ENCODE peak calls at places on chromosomes 3 and 15, in eight cellular contexts. E is PC-3; G is nephron progenitor cell; S is stimulated activated naive CD8-positive, alpha-beta T cell treated with anti-CD3 and anti-CD28 coated beads, Interleukin-15, Interleukin-2, amounts not matched to agents 100 U/mL and 50 U/mL, for 24 hours; D is CD14-positive monocyte; O is stimulated activated CD4-positive, alpha-beta T cell treated with anti-CD3 and anti-CD28 coated beads, TNF-alpha, amount 100 ng/mL, for 4 hours; C is HT1080; Q is activated CD4-positive, alpha-beta T cell treated with anti-CD3 and anti-CD28 coated beads for 48 hours. P is an unnamed sample.

GRCh38 chr3:186359078-186359477 is 3.0 kb downstream of the DGKG start:
- DNase-seq in E (peak; percentile 20), G (no peak), S (no peak), D (no peak), O (no peak), C (no peak), Q (no peak), P (no peak)

GRCh38 chr3:109863701-109864100 is 526.4 kb upstream of the DPPA4 start:
- DNase-seq in E (peak; percentile 17), G (no peak), S (no peak), D (no peak), O (no peak), C (peak; percentile 15), Q (no peak), P (no peak)

GRCh38 chr15:80856400-80856799 is 77.2 kb downstream of the CEMIP start:
- DNase-seq in E (peak; percentile 38), G (no peak), S (peak; percentile 8), D (no peak), O (no peak), C (no peak), Q (peak; percentile 9), P (no peak)

GRCh38 chr15:70004826-70005225 is 92.9 kb downstream of the TLE3 start:
- DNase-seq in E (no peak), G (no peak), S (no peak), D (no peak), O (no peak), C (no peak), Q (no peak), P (no peak)

GRCh38 chr3:119376758-119377157 is 82.6 kb downstream of the ARHGAP31 start:
- DNase-seq in E (no peak), G (no peak), S (no peak), D (no peak), O (no peak), C (no peak), Q (no peak), P (no peak)

GRCh38 chr15:85667491-85668424 is 127.0 kb downstream of the KLHL25 start:
- DNase-seq in E (peak; percentile 83), G (no peak), S (peak; percentile 32), D (peak; percentile 81), O (peak; percentile 14), C (peak; percentile 97), Q (peak; percentile 61), P (peak; percentile 61)

GRCh38 chr3:12175844-12176453 is 17.2 kb upstream of the TIMP4 start:
- DNase-seq in E (peak; percentile 73), G (peak; percentile 74), S (peak; percentile 62), D (no peak), O (no peak), C (peak; percentile 43), Q (peak; percentile 54), P (peak; percentile 18)

GRCh38 chr3:1380926-1381646 is 288.3 kb downstream of the CNTN6 start:
- DNase-seq in E (no peak), G (no peak), S (no peak), D (no peak), O (no peak), C (no peak), Q (no peak), P (no peak)

GRCh38 chr15:47813985-47814384 is 96.7 kb downstream of the SEMA6D start:
- DNase-seq in E (no peak), G (no peak), S (no peak), D (no peak), O (no peak), C (no peak), Q (peak; percentile 7), P (no peak)

GRCh38 chr15:94070341-94071275 is 160.8 kb upstream of the MCTP2 start:
- DNase-seq in E (peak; percentile 30), G (peak; percentile 13), S (no peak), D (peak; percentile 47), O (no peak), C (peak; percentile 48), Q (no peak), P (no peak)

GRCh38 chr3:13800064-13800463 is 79.8 kb downstream of the WNT7A start:
- DNase-seq in E (no peak), G (no peak), S (no peak), D (no peak), O (no peak), C (no peak), Q (no peak), P (no peak)

P was measured in activated naive CD8-positive, alpha-beta T cell treated with anti-CD3 and anti-CD28 coated beads for 36 hours.